ENCODE peak calls at places on chromosome 9, in five cellular contexts. One of them, this sample, is unnamed.

GRCh38 chr9:121298016-121298538 is 30.1 kb downstream of the GSN start:
- DNase-seq in GM12878: no peak
- DNase-seq in GM12892: no peak
- DNase-seq in SK-N-SH: no peak
- DNase-seq in HepG2: peak
- DNase-seq in this sample: no peak

GRCh38 chr9:112443200-112443599 is 43.4 kb upstream of the KIAA1958 start:
- DNase-seq in HepG2: peak
- DNase-seq in GM12892: no peak
- DNase-seq in SK-N-SH: no peak
- DNase-seq in GM12878: no peak
- DNase-seq in this sample: no peak

GRCh38 chr9:14315754-14316573 is 2.0 kb upstream of the NFIB start:
- DNase-seq in HepG2: no peak
- DNase-seq in GM12892: no peak
- DNase-seq in SK-N-SH: peak
- DNase-seq in GM12878: no peak
- DNase-seq in this sample: no peak

GRCh38 chr9:33211695-33212393 is 28.1 kb upstream of the SPINK4 start:
- DNase-seq in GM12878: no peak
- DNase-seq in HepG2: no peak
- DNase-seq in SK-N-SH: no peak
- DNase-seq in GM12892: no peak
- DNase-seq in this sample: no peak

GRCh38 chr9:109114670-109115069 is 5.1 kb downstream of the TMEM245 start:
- DNase-seq in GM12878: no peak
- DNase-seq in GM12892: no peak
- DNase-seq in SK-N-SH: no peak
- DNase-seq in HepG2: no peak
- DNase-seq in this sample: no peak

GRCh38 chr9:6759114-6759977 is 1.6 kb downstream of the KDM4C start:
- DNase-seq in HepG2: peak
- DNase-seq in GM12892: no peak
- DNase-seq in SK-N-SH: peak
- DNase-seq in GM12878: peak
- DNase-seq in this sample: no peak

GRCh38 chr9:33676746-33677505 is 118.4 kb upstream of the PRSS3 start:
- DNase-seq in HepG2: no peak
- DNase-seq in GM12892: peak
- DNase-seq in SK-N-SH: peak
- DNase-seq in GM12878: no peak
- DNase-seq in this sample: peak

GRCh38 chr9:79154806-79155205 is 417.0 kb upstream of the TLE4 start:
- DNase-seq in GM12878: no peak
- DNase-seq in HepG2: no peak
- DNase-seq in GM12892: no peak
- DNase-seq in SK-N-SH: no peak
- DNase-seq in this sample: no peak

GRCh38 chr9:36865731-36866635 is 168.1 kb downstream of the PAX5 start:
- DNase-seq in GM12892: no peak
- DNase-seq in GM12878: no peak
- DNase-seq in SK-N-SH: no peak
- DNase-seq in HepG2: no peak
- DNase-seq in this sample: no peak

GRCh38 chr9:36867241-36867640 is 166.8 kb downstream of the PAX5 start:
- DNase-seq in GM12878: no peak
- DNase-seq in GM12892: no peak
- DNase-seq in SK-N-SH: no peak
- DNase-seq in HepG2: no peak
- DNase-seq in this sample: no peak

GRCh38 chr9:36866840-36867239 is 167.2 kb downstream of the PAX5 start:
- DNase-seq in HepG2: peak
- DNase-seq in GM12892: no peak
- DNase-seq in SK-N-SH: peak
- DNase-seq in GM12878: no peak
- DNase-seq in this sample: peak

GRCh38 chr9:36868591-36869282 is 165.3 kb downstream of the PAX5 start:
- DNase-seq in HepG2: no peak
- DNase-seq in GM12878: no peak
- DNase-seq in GM12892: no peak
- DNase-seq in SK-N-SH: no peak
- DNase-seq in this sample: no peak

GRCh38 chr9:36867672-36868471 is 166.2 kb downstream of the PAX5 start:
- DNase-seq in SK-N-SH: no peak
- DNase-seq in GM12878: no peak
- DNase-seq in GM12892: no peak
- DNase-seq in HepG2: peak
- DNase-seq in this sample: no peak
- TF ChIP-seq TAF1 in SK-N-SH: no peak
- TF ChIP-seq TAF1 in GM12878: no peak
- TF ChIP-seq TAF1 in GM12892: no peak
- TF ChIP-seq TAF1 in HepG2: peak
- TF ChIP-seq TAF1 in this sample: no peak

GRCh38 chr9:72674961-72675360 is 153.6 kb downstream of the TMC1 start:
- DNase-seq in HepG2: no peak
- DNase-seq in GM12892: no peak
- DNase-seq in SK-N-SH: no peak
- DNase-seq in GM12878: no peak
- DNase-seq in this sample: no peak

GRCh38 chr9:72680593-72681317 is 159.3 kb downstream of the TMC1 start:
- DNase-seq in HepG2: no peak
- DNase-seq in SK-N-SH: no peak
- DNase-seq in GM12892: no peak
- DNase-seq in GM12878: no peak
- DNase-seq in this sample: no peak

DNA sequence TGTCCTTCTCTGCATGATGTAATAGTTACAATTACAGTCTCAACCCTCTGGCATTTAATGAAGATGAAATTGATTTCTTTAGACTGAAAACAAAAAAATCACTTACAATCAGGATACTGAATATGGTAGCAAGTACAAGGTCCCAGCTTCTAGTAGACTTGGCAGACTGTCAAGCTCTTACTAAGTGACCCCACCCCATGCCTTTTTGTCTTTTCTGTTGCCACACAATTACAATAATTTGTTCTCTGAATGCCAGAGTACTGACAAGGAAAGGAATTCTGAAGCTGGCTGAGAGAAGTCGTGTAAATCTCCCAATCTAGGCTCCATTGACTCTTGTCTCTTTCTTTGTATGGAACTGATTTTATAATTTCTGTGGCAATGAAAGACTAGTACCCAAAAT is 154.2 kb downstream of the TMC1 start:
- DNase-seq in SK-N-SH: no peak
- DNase-seq in GM12892: no peak
- DNase-seq in HepG2: no peak
- DNase-seq in GM12878: no peak
- DNase-seq in this sample: no peak
- TF ChIP-seq TAF1 in SK-N-SH: no peak
- TF ChIP-seq TAF1 in GM12892: no peak
- TF ChIP-seq TAF1 in HepG2: no peak
- TF ChIP-seq TAF1 in GM12878: no peak
- TF ChIP-seq TAF1 in this sample: no peak

DNA sequence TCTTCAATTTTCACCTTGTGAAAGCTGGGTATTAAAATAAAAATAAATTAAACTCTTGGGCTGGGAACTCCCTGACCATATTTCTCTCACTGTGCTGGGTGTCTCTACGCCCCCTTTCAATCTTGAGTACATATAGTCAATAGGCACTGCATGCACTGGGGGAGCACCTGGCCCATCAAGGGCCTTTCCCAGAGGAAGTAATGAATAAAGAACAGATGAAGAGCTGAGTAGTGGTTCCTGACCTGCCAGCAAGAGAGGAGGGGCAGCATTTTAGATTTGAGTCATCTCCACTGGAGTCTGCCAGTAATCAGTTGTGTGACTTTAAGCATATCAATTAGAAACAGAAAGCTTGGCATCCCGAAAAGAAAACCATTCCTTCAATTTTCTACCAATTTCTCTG is 6.2 kb downstream of the MAPKAP1 start:
- DNase-seq in SK-N-SH: no peak
- DNase-seq in GM12878: peak
- DNase-seq in HepG2: no peak
- DNase-seq in GM12892: peak
- DNase-seq in this sample: no peak
- TF ChIP-seq TAF1 in SK-N-SH: no peak
- TF ChIP-seq TAF1 in GM12878: no peak
- TF ChIP-seq TAF1 in HepG2: no peak
- TF ChIP-seq TAF1 in GM12892: no peak
- TF ChIP-seq TAF1 in this sample: no peak

GRCh38 chr9:13076616-13077015 is 202.9 kb downstream of the MPDZ start:
- DNase-seq in GM12892: no peak
- DNase-seq in HepG2: no peak
- DNase-seq in SK-N-SH: no peak
- DNase-seq in GM12878: no peak
- DNase-seq in this sample: no peak

GRCh38 chr9:13071921-13072320 is 207.6 kb downstream of the MPDZ start:
- DNase-seq in GM12892: no peak
- DNase-seq in SK-N-SH: no peak
- DNase-seq in HepG2: no peak
- DNase-seq in GM12878: no peak
- DNase-seq in this sample: no peak

DNA sequence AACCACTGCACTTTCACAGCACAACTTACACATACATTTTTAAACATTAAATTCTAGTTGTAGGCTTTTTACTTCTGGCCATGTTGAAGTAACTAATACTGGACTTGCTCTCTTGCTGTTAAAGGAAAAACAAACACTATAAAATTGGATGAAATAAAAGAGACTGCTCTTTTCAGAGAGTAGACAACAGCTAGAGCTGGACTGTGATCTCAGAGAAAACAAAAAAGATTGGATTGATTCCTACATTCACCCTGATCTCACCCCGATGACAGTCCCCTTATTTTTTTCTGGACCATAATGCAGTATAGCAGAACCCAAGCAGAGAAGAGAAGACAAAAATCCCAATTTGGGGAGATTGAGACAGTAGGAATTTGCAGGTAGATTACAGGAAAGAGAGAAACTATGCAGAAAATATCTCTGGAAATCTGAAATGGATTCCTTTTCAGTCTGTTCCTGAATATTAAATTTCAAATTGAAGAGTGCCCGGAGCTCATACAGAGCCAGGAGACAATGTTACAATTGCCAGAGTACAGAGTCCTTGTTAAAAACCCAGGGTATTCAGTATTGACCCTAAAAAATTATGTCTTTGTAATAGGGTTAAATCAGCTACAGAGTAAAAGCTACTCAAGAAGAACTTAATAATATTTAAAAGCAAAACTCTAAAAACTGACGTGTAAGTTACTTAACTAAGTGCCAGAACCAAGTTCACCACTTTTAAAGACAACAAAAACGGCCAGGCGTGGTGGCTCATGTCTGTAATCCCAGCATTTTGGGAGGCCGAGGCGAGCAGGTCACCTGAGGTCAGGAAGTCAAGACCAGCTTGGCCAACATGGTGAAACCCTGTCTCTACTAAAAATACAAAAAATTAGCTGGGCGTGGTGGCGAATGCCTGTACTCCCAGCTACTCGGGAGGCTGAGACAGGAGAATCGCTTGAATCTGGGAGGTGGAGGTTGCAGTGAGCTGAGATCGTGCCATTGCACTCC is 208.6 kb downstream of the MPDZ start:
- DNase-seq in HepG2: no peak
- DNase-seq in GM12892: no peak
- DNase-seq in GM12878: no peak
- DNase-seq in SK-N-SH: no peak
- DNase-seq in this sample: no peak
- TF ChIP-seq TAF1 in HepG2: no peak
- TF ChIP-seq TAF1 in GM12892: no peak
- TF ChIP-seq TAF1 in GM12878: no peak
- TF ChIP-seq TAF1 in SK-N-SH: no peak
- TF ChIP-seq TAF1 in this sample: no peak

GRCh38 chr9:68983797-68984419 is 30.0 kb downstream of the PRKACG start:
- DNase-seq in GM12878: no peak
- DNase-seq in GM12892: no peak
- DNase-seq in SK-N-SH: no peak
- DNase-seq in HepG2: peak
- DNase-seq in this sample: no peak

GRCh38 chr9:68979538-68980314 is 34.2 kb downstream of the PRKACG start:
- DNase-seq in HepG2: no peak
- DNase-seq in SK-N-SH: no peak
- DNase-seq in GM12878: no peak
- DNase-seq in GM12892: no peak
- DNase-seq in this sample: no peak

GRCh38 chr9:68980341-68980914 is 33.5 kb downstream of the PRKACG start:
- DNase-seq in GM12892: no peak
- DNase-seq in GM12878: no peak
- DNase-seq in SK-N-SH: no peak
- DNase-seq in HepG2: no peak
- DNase-seq in this sample: no peak

GRCh38 chr9:68983008-68983411 is 30.9 kb downstream of the PRKACG start:
- DNase-seq in HepG2: no peak
- DNase-seq in GM12878: peak
- DNase-seq in GM12892: no peak
- DNase-seq in SK-N-SH: no peak
- DNase-seq in this sample: peak

DNA sequence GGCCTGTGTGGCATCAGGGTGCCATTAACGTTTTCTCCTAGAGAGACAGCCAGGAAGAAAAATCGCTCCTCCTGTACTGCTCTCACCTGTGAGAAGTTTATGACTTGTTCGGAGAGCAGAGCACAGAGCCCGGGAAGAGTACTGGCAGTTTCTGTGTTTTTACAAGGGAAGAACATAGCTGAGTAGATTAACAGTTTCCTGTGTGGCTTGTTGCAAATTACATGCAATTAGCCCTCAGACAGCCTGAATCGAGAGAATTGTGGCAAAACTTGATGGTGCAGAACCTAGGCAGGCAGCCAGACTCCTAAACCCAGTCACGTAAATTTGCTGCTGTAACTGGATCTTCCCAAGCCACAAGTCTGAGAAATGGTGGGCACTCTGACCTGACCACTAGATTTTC is 32.1 kb downstream of the PRKACG start:
- DNase-seq in GM12892: no peak
- DNase-seq in HepG2: no peak
- DNase-seq in SK-N-SH: no peak
- DNase-seq in GM12878: peak
- DNase-seq in this sample: no peak
- TF ChIP-seq TAF1 in GM12892: no peak
- TF ChIP-seq TAF1 in HepG2: no peak
- TF ChIP-seq TAF1 in SK-N-SH: no peak
- TF ChIP-seq TAF1 in GM12878: no peak
- TF ChIP-seq TAF1 in this sample: no peak

GRCh38 chr9:84761137-84761808 is 91.7 kb downstream of the NTRK2 start:
- DNase-seq in SK-N-SH: no peak
- DNase-seq in GM12892: no peak
- DNase-seq in GM12878: no peak
- DNase-seq in HepG2: no peak
- DNase-seq in this sample: no peak

GRCh38 chr9:84755375-84755774 is 85.8 kb downstream of the NTRK2 start:
- DNase-seq in SK-N-SH: no peak
- DNase-seq in GM12878: no peak
- DNase-seq in GM12892: no peak
- DNase-seq in HepG2: no peak
- DNase-seq in this sample: no peak

GRCh38 chr9:84758817-84759216 is 89.3 kb downstream of the NTRK2 start:
- DNase-seq in GM12892: no peak
- DNase-seq in SK-N-SH: no peak
- DNase-seq in GM12878: no peak
- DNase-seq in HepG2: no peak
- DNase-seq in this sample: no peak

GRCh38 chr9:84756156-84756555 is 86.6 kb downstream of the NTRK2 start:
- DNase-seq in GM12878: no peak
- DNase-seq in SK-N-SH: no peak
- DNase-seq in HepG2: no peak
- DNase-seq in GM12892: no peak
- DNase-seq in this sample: no peak

GRCh38 chr9:84759300-84759750 is 89.8 kb downstream of the NTRK2 start:
- DNase-seq in GM12892: no peak
- DNase-seq in HepG2: no peak
- DNase-seq in SK-N-SH: no peak
- DNase-seq in GM12878: peak
- DNase-seq in this sample: no peak
- TF ChIP-seq TAF1 in GM12892: no peak
- TF ChIP-seq TAF1 in HepG2: no peak
- TF ChIP-seq TAF1 in SK-N-SH: no peak
- TF ChIP-seq TAF1 in GM12878: peak
- TF ChIP-seq TAF1 in this sample: no peak

This sample was measured in K562.